ENCODE peak calls at places on chromosomes 4 and X, in five cellular contexts. N is dorsolateral prefrontal cortex, Q is endothelial cell, S is sigmoid colon, V is cardiac muscle cell. H is an unnamed sample.

GRCh38 chrX:17597836-17598434 is 139.4 kb upstream of the SCML1 start:
- DNase-seq in Q (no peak), S (peak), N (peak), V (no peak), H (no peak)

GRCh38 chr4:32025840-32026459 is 1305.8 kb downstream of the PCDH7 start:
- DNase-seq in Q (no peak), S (no peak), V (peak), N (no peak), H (no peak)

GRCh38 chr4:23878912-23879732 is 10.7 kb downstream of the PPARGC1A start:
- DNase-seq in S (no peak), N (no peak), Q (no peak), V (peak), H (no peak)

GRCh38 chrX:45719751-45720501 is 519.2 kb upstream of the DIPK2B start:
- DNase-seq in Q (no peak), S (no peak), V (no peak), N (no peak), H (no peak)

GRCh38 chrX:147912093-147912801 is 528 bp downstream of the FMR1 start:
- DNase-seq in S (peak), Q (peak), V (peak), N (no peak), H (peak)

GRCh38 chrX:31397119-31397518 is 325.3 kb upstream of the FTHL17 start:
- DNase-seq in N (no peak), S (no peak), V (no peak), Q (no peak), H (no peak)

GRCh38 chr4:60365176-60365575 is 835.0 kb upstream of the ADGRL3 start:
- DNase-seq in S (no peak), N (no peak), V (no peak), Q (no peak), H (no peak)

GRCh38 chr4:168408620-168409019 is 71.7 kb downstream of the DDX60L start:
- DNase-seq in Q (no peak), N (no peak), S (peak), V (peak), H (no peak)

GRCh38 chrX:40444798-40445496 is 135.8 kb upstream of the ATP6AP2 start:
- DNase-seq in V (peak), N (no peak), Q (no peak), S (no peak), H (no peak)

GRCh38 chr4:1405636-1406415 is 416 bp downstream of the NKX1-1 start:
- DNase-seq in V (no peak), Q (no peak), N (no peak), S (peak), H (peak)

GRCh38 chrX:112967341-112967740 is 126.7 kb upstream of the AMOT start:
- DNase-seq in Q (no peak), N (no peak), S (no peak), V (no peak), H (no peak)

GRCh38 chrX:115491766-115492165 is 69.2 kb upstream of the PLS3 start:
- DNase-seq in V (no peak), N (no peak), Q (no peak), S (no peak), H (no peak)

GRCh38 chrX:79096339-79096638 is 48.2 kb upstream of the GPR174 start:
- DNase-seq in S (no peak), N (no peak), V (no peak), Q (no peak), H (no peak)

GRCh38 chr4:139123910-139124309 is 53.1 kb downstream of the ELF2 start:
- DNase-seq in V (no peak), S (no peak), N (no peak), Q (no peak), H (no peak)

GRCh38 chr4:180164799-180165198 is 2078.4 kb upstream of the TENM3 start:
- DNase-seq in Q (no peak), S (no peak), V (no peak), N (no peak), H (no peak)

GRCh38 chrX:154458954-154459829 is 1.1 kb downstream of the PLXNA3 start:
- DNase-seq in Q (no peak), V (peak), S (no peak), N (no peak), H (no peak)

GRCh38 chr4:123479944-123480343 is 83.3 kb downstream of the SPRY1 start:
- DNase-seq in S (no peak), Q (no peak), N (no peak), V (no peak), H (no peak)

GRCh38 chrX:40006025-40007017 is 91.4 kb downstream of the BCOR start:
- DNase-seq in V (peak), N (no peak), S (no peak), Q (peak), H (no peak)

GRCh38 chrX:72005046-72005445 is 94.4 kb downstream of the NHSL2 start:
- DNase-seq in N (no peak), V (no peak), S (no peak), Q (no peak), H (no peak)

GRCh38 chrX:114077773-114078172 is 506.1 kb upstream of the HTR2C start:
- DNase-seq in V (no peak), Q (no peak), S (no peak), N (no peak), H (no peak)

GRCh38 chrX:124726313-124726712 is 379.9 kb downstream of the SH2D1A start:
- DNase-seq in V (no peak), S (no peak), N (no peak), Q (no peak), H (no peak)

DNA sequence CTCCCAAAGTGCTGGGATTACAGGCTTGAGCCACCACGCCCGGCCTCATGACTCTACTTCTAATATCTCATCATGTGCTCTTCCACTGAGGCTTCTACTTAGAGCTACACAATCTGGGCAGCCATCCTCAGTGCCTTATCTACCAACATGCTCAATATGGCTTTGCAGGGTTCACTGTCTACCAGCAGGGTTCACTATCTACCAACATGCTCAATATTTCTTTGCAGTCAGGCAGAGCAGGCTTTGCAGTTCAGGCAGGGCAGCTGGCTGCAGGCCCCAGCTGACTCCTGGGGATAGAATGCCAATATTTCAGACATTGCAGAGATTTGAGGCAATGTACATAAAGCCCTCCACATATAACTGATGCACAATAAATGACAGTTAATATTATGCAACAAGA is 47.5 kb downstream of the PKD2 start:
- DNase-seq in N (no peak), V (peak), S (no peak), Q (peak), H (no peak)
- TF ChIP-seq CTCF in N (peak), V (peak), S (no peak), Q (peak), H (peak)

GRCh38 chrX:2913118-2913517 is 16.0 kb downstream of the ARSD start:
- DNase-seq in V (no peak), S (no peak), N (no peak), Q (no peak), H (no peak)
- TF ChIP-seq CTCF in V (no peak), S (no peak), N (peak), Q (no peak), H (peak)

DNA sequence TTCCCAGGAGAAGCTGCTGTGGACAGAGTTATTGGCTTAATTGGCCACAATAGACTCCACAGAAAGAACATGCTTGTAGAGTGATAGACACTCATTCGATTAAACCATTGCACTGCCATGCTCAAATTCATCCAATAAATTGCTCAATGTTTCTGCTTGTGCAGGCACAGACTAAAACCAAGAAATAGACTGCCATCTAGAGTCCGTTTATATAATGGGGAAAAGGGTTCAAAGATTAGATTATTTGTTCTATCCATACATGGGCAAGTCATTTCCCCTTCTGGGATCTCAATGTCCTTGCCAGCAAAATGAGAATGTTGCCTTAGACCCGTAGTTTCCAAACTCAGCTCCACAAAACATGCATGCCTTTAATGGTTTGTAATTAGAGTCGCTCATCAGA is 8.7 kb downstream of the SMIM10 start:
- DNase-seq in V (peak), S (no peak), Q (no peak), N (no peak), H (no peak)
- TF ChIP-seq CTCF in V (peak), S (no peak), Q (no peak), N (peak), H (peak)

GRCh38 chrX:131821945-131822622 is 201.0 kb upstream of the STK26 start:
- DNase-seq in Q (no peak), N (peak), V (no peak), S (peak), H (no peak)
- TF ChIP-seq CTCF in Q (no peak), N (peak), V (no peak), S (peak), H (no peak)

DNA sequence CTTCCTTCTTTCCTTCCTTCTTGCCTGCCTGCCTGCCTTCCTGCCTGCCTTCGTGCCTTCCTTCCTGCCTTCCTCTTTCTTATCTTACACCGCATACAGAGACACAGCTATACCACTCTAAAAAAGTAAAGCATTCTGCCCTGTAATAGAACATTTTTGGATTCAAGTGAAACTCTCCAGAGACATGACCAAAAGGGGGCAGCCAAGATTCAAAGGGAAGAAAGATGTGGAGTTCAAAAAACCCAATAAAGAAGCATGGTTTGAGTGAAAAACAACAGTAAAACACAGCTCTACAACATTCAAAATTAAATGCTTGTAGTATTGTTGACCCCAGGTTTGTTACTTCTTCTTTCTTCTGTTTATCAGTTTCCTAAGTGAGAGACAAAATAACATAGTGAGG is 914.9 kb upstream of the PCDH7 start:
- DNase-seq in N (no peak), V (peak), Q (no peak), S (no peak), H (no peak)
- TF ChIP-seq CTCF in N (peak), V (no peak), Q (no peak), S (no peak), H (peak)

GRCh38 chr4:164021947-164022346 is 527.5 kb downstream of the TMA16 start:
- DNase-seq in Q (no peak), V (no peak), N (no peak), S (no peak), H (no peak)

GRCh38 chr4:164027805-164028204 is 533.3 kb downstream of the TMA16 start:
- DNase-seq in S (no peak), N (no peak), V (no peak), Q (no peak), H (no peak)

DNA sequence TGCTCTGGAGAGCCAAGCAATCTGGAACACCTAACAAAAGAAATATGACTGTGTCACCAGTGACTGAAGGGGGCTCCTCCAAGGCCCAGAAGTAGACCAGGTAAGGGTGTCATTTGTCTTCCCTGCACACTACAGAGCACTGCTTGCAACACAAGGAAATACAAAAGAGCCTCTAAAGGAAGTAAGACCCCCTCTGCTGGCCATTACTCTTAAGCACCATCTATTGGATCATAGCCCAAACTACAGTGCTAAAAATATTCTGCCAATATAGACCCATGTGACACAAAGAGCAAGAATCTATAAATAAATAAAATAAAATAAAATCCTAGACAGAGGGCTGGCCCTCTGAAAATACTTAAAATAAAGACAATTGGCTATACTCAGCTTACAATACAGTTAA is 528.7 kb downstream of the TMA16 start:
- DNase-seq in S (no peak), V (no peak), N (no peak), Q (no peak), H (no peak)
- TF ChIP-seq CTCF in S (no peak), V (no peak), N (no peak), Q (no peak), H (peak)

DNA sequence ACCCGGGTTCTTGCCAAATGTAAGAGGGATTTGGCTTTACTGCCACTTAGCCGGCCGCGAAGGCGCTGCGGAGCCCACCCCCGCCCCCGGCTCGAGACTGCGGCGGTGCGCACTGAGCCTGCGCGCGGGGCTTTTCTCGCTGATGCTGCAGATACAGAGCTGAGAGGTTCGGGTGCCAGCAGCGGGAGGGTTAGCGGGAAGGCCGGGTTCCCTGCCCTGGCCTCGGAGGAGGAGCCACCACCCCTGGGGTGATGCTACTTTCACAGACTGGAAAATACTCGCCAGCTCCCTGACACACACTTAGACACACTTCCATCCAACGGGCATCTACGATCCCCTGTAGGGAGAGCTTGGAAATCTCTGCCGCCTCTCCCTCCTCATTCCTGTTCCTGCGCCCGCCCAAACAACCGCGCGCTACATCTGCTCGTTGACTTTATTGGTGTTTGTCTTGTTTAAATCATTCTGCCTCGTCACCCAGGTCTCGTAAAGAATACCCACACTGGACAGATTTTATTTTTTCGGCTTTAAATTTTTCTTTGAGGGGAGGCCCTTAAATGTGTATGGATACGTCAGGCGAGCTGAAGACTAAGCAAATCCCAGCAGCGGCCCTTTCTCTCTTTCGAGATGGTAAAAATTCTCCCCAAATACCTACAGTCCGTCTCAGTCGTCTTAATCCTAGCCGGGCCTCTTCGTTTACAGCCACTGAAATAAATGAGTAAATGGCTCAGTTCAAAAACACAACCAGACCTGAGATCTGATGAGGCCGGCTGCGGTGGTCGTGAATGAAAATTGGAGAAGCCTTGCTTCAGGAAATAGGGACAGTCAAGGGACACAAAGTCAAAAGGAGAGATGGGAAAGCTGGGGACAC is 1.9 kb upstream of the PCDH7 start:
- DNase-seq in N (peak), Q (peak), V (peak), S (peak), H (peak)
- TF ChIP-seq CTCF in N (no peak), Q (no peak), V (no peak), S (no peak), H (no peak)

GRCh38 chr4:56531823-56532222 is 26.2 kb downstream of the ARL9 start:
- DNase-seq in S (peak), N (no peak), Q (no peak), V (no peak), H (no peak)
- TF ChIP-seq CTCF in S (no peak), N (no peak), Q (no peak), V (no peak), H (no peak)

GRCh38 chrX:106897259-106897658 is 5.9 kb downstream of the RIPPLY1 start:
- DNase-seq in V (no peak), N (no peak), Q (no peak), S (no peak), H (no peak)

GRCh38 chrX:106899276-106899675 is 3.9 kb downstream of the RIPPLY1 start:
- DNase-seq in V (no peak), Q (no peak), S (no peak), N (no peak), H (no peak)

GRCh38 chrX:106899841-106900240 is 3.3 kb downstream of the RIPPLY1 start:
- DNase-seq in V (no peak), N (no peak), S (no peak), Q (no peak), H (no peak)

GRCh38 chrX:106901341-106901740 is 1.8 kb downstream of the RIPPLY1 start:
- DNase-seq in Q (no peak), V (no peak), S (no peak), N (no peak), H (no peak)

DNA sequence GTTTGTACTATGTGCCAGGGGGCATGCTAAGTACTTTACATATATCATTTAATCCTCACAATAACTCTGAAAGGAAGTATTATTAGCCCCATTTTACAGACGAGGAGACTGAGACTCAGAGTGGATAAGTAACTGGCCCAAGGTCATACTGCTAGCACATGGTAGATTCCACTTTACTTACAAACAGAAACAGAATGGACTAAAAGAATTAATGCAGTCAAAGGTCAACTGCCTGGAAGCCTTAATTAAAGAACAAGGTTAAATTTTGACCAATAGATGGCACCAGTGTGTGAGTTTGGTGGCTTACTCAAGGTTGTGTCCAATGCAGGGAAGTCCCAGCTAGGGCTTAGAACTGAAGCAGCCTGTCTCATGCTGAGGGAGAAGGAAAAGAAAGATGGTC is 4.7 kb downstream of the RIPPLY1 start:
- DNase-seq in Q (peak), N (no peak), S (no peak), V (peak), H (no peak)
- TF ChIP-seq CTCF in Q (peak), N (peak), S (no peak), V (peak), H (peak)

GRCh38 chr4:73866236-73866635 is 3.0 kb upstream of the CXCL1 start:
- DNase-seq in V (no peak), Q (no peak), N (no peak), S (no peak), H (no peak)

GRCh38 chr4:73868206-73869129 is 725 bp upstream of the CXCL1 start:
- DNase-seq in V (no peak), S (peak), N (no peak), Q (no peak), H (no peak)

GRCh38 chr4:73869130-73870055 is at the start of gene CXCL1:
- DNase-seq in N (no peak), V (peak), S (peak), Q (peak), H (peak)

GRCh38 chr4:73865697-73866096 is 3.5 kb upstream of the CXCL1 start:
- DNase-seq in S (no peak), N (no peak), Q (no peak), V (no peak), H (no peak)

GRCh38 chr4:73867783-73868182 is 1.4 kb upstream of the CXCL1 start:
- DNase-seq in S (no peak), N (no peak), Q (no peak), V (no peak), H (no peak)
- TF ChIP-seq CTCF in S (no peak), N (no peak), Q (no peak), V (no peak), H (no peak)

H was measured in chondrocyte.